ENCODE peak calls at places on chromosomes 2 and 18, in ten cellular contexts. Z is uterus, I is AG04450, E is thoracic aorta, L is lower lobe of right lung, O is cardiac fibroblast, D is colonic mucosa, X is NB4, F is Panc1, J is AG10803. U is an unnamed sample.

GRCh38 chr2:20544093-20544747 is 97.3 kb downstream of the RHOB start:
- DNase-seq in Z (no peak), I (no peak), E (no peak), L (no peak), O (no peak), D (no peak), X (no peak), F (no peak), J (no peak), U (no peak)

GRCh38 chr2:216702756-216703155 is 7.4 kb upstream of the IGFBP5 start:
- DNase-seq in Z (no peak), I (no peak), E (no peak), L (no peak), O (no peak), D (no peak), X (no peak), F (no peak), J (no peak), U (no peak)

GRCh38 chr2:71879509-71880184 is 268.0 kb downstream of the CYP26B1 start:
- DNase-seq in Z (no peak), I (no peak), E (no peak), L (no peak), O (no peak), D (no peak), X (no peak), F (no peak), J (no peak), U (no peak)

GRCh38 chr2:86297382-86298147 is 39.9 kb downstream of the REEP1 start:
- DNase-seq in Z (no peak), I (no peak), E (no peak), L (no peak), O (peak), D (peak), X (peak), F (no peak), J (no peak), U (no peak)

GRCh38 chr2:28054916-28055315 is 164.4 kb downstream of the BABAM2 start:
- DNase-seq in Z (no peak), I (no peak), E (no peak), L (no peak), O (peak), D (no peak), X (no peak), F (no peak), J (no peak), U (no peak)

GRCh38 chr2:170895023-170895759 is 33.9 kb upstream of the GORASP2 start:
- DNase-seq in Z (no peak), I (no peak), E (no peak), L (no peak), O (peak), D (no peak), X (no peak), F (no peak), J (peak), U (no peak)

GRCh38 chr2:98465456-98466201 is 21.0 kb downstream of the INPP4A start:
- DNase-seq in Z (peak), I (no peak), E (no peak), L (peak), O (peak), D (peak), X (peak), F (no peak), J (peak), U (peak)

GRCh38 chr18:73136134-73136533 is 268.3 kb upstream of the NETO1 start:
- DNase-seq in Z (no peak), I (no peak), E (no peak), L (no peak), O (peak), D (no peak), X (peak), F (no peak), J (peak), U (no peak)

GRCh38 chr18:67783215-67783946 is 266.9 kb upstream of the DSEL start:
- DNase-seq in Z (no peak), I (no peak), E (no peak), L (no peak), O (peak), D (no peak), X (peak), F (peak), J (peak), U (no peak)

GRCh38 chr18:6414723-6415362 is at the start of gene L3MBTL4:
- DNase-seq in Z (peak), I (no peak), E (no peak), L (peak), O (no peak), D (peak), X (no peak), F (no peak), J (no peak), U (peak)

GRCh38 chr2:42495234-42495581 is 1.4 kb upstream of the KCNG3 start:
- DNase-seq in Z (no peak), I (no peak), E (no peak), L (no peak), O (no peak), D (no peak), X (no peak), F (no peak), J (no peak), U (no peak)
- H3K4me3 ChIP-seq in Z (no peak), I (no peak), E (peak), L (no peak), O (no peak), D (peak), X (no peak), F (peak), J (no peak), U (no peak)

GRCh38 chr2:188383158-188383557 is 91.5 kb downstream of the GULP1 start:
- DNase-seq in Z (no peak), I (no peak), E (no peak), L (no peak), O (peak), D (no peak), X (no peak), F (no peak), J (no peak), U (no peak)
- H3K4me3 ChIP-seq in Z (peak), I (no peak), E (peak), L (peak), O (no peak), D (no peak), X (no peak), F (peak), J (no peak), U (no peak)

GRCh38 chr2:176518823-176519222 is 249.6 kb downstream of the MTX2 start:
- DNase-seq in Z (peak), I (no peak), E (no peak), L (no peak), O (no peak), D (no peak), X (no peak), F (no peak), J (no peak), U (no peak)

GRCh38 chr2:176527141-176527901 is 258.1 kb downstream of the MTX2 start:
- DNase-seq in Z (no peak), I (no peak), E (no peak), L (no peak), O (no peak), D (no peak), X (no peak), F (no peak), J (peak), U (no peak)

GRCh38 chr2:176522271-176522670 is 253.0 kb downstream of the MTX2 start:
- DNase-seq in Z (no peak), I (no peak), E (no peak), L (no peak), O (no peak), D (no peak), X (no peak), F (no peak), J (no peak), U (no peak)

GRCh38 chr2:176525058-176525457 is 255.8 kb downstream of the MTX2 start:
- DNase-seq in Z (no peak), I (no peak), E (no peak), L (no peak), O (no peak), D (no peak), X (no peak), F (no peak), J (no peak), U (no peak)

DNA sequence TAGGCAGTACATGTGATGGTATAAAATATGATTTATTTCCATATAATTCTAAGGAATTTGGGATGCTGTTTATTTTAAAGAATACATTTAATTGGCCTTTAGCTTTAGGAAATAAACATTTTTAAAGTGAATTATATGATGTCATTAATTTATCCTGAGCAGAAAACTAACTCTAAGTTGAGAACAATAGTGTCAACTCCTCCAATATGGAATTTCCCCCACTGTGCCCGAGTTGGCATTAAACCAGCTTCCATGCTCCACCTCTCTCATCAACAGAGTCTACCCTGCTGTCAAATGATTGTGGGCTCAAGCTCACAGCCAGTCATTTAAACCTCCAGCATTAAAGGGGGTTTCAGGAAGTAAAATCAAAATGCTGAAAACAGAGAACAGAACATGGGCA is 252.6 kb downstream of the MTX2 start:
- DNase-seq in Z (no peak), I (no peak), E (no peak), L (no peak), O (no peak), D (no peak), X (no peak), F (no peak), J (no peak), U (no peak)
- H3K4me3 ChIP-seq in Z (no peak), I (no peak), E (no peak), L (no peak), O (no peak), D (no peak), X (no peak), F (no peak), J (no peak), U (no peak)

GRCh38 chr18:36132756-36133155 is 3.1 kb downstream of the ELP2 start:
- DNase-seq in Z (no peak), I (no peak), E (no peak), L (no peak), O (no peak), D (no peak), X (no peak), F (no peak), J (no peak), U (no peak)

GRCh38 chr18:36139251-36139650 is 9.6 kb downstream of the ELP2 start:
- DNase-seq in Z (no peak), I (no peak), E (no peak), L (no peak), O (no peak), D (no peak), X (no peak), F (no peak), J (no peak), U (no peak)

GRCh38 chr18:36131692-36132483 is 2.2 kb downstream of the ELP2 start:
- DNase-seq in Z (no peak), I (no peak), E (no peak), L (no peak), O (no peak), D (no peak), X (no peak), F (no peak), J (no peak), U (no peak)

GRCh38 chr18:36130883-36131653 is 1.4 kb downstream of the ELP2 start:
- DNase-seq in Z (no peak), I (no peak), E (no peak), L (no peak), O (no peak), D (no peak), X (no peak), F (no peak), J (no peak), U (no peak)

GRCh38 chr18:36135264-36135663 is 5.6 kb downstream of the ELP2 start:
- DNase-seq in Z (no peak), I (no peak), E (no peak), L (no peak), O (no peak), D (no peak), X (no peak), F (no peak), J (no peak), U (no peak)
- H3K4me3 ChIP-seq in Z (no peak), I (no peak), E (no peak), L (no peak), O (no peak), D (no peak), X (no peak), F (no peak), J (no peak), U (no peak)

GRCh38 chr2:131035826-131036231 is 57.4 kb downstream of the FAM168B start:
- DNase-seq in Z (no peak), I (no peak), E (no peak), L (no peak), O (no peak), D (no peak), X (no peak), F (no peak), J (no peak), U (no peak)

GRCh38 chr2:131037398-131038257 is 55.6 kb downstream of the FAM168B start:
- DNase-seq in Z (no peak), I (no peak), E (no peak), L (no peak), O (no peak), D (no peak), X (no peak), F (no peak), J (no peak), U (no peak)

GRCh38 chr2:131035112-131035825 is 58.0 kb downstream of the FAM168B start:
- DNase-seq in Z (no peak), I (no peak), E (no peak), L (no peak), O (no peak), D (no peak), X (no peak), F (no peak), J (no peak), U (no peak)

GRCh38 chr2:131036696-131037397 is 56.4 kb downstream of the FAM168B start:
- DNase-seq in Z (no peak), I (no peak), E (no peak), L (no peak), O (no peak), D (no peak), X (no peak), F (no peak), J (no peak), U (no peak)

GRCh38 chr2:131036269-131036668 is 57.0 kb downstream of the FAM168B start:
- DNase-seq in Z (no peak), I (no peak), E (no peak), L (no peak), O (no peak), D (no peak), X (no peak), F (no peak), J (no peak), U (no peak)
- H3K4me3 ChIP-seq in Z (no peak), I (no peak), E (no peak), L (no peak), O (no peak), D (no peak), X (no peak), F (no peak), J (no peak), U (no peak)

DNA sequence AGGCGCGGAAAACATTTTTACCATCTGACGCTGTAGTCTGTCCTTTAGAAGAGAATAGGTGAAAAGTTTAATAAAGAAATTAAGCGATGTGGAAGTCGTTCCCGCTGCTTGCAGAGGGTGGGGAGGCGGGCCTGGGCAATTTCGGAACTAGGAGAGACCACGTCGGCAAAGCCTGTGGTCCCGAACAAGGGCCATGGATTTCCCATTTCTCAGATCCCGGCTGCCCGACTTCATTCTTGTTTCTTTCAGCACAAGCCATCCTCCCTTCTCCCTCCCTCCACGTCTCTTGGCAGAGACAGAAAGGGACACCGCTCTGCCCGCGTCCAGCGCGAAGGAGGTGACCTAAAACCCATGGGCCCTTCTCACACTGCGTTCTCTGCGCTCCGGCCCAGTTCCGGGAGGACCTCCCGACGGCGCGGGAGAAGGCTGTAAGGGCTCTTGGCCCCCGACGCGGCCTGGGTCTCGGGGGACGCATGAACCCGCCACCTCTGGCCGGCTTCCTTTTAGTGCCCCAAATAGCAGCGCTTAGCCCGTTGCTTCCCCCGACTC is 2.2 kb upstream of the BCL2L11 start:
- DNase-seq in Z (no peak), I (no peak), E (no peak), L (peak), O (no peak), D (peak), X (no peak), F (no peak), J (no peak), U (no peak)
- H3K4me3 ChIP-seq in Z (no peak), I (peak), E (peak), L (peak), O (peak), D (peak), X (peak), F (no peak), J (peak), U (no peak)

GRCh38 chr2:240597054-240597418 is 10.5 kb downstream of the CAPN10 start:
- DNase-seq in Z (peak), I (no peak), E (no peak), L (peak), O (no peak), D (no peak), X (no peak), F (no peak), J (no peak), U (no peak)

GRCh38 chr2:240596491-240596931 is 10.0 kb downstream of the CAPN10 start:
- DNase-seq in Z (no peak), I (no peak), E (peak), L (peak), O (no peak), D (no peak), X (no peak), F (no peak), J (no peak), U (no peak)

GRCh38 chr2:240595381-240596079 is 9.0 kb downstream of the CAPN10 start:
- DNase-seq in Z (peak), I (no peak), E (no peak), L (peak), O (peak), D (peak), X (peak), F (no peak), J (no peak), U (no peak)

GRCh38 chr2:240594511-240595380 is 8.2 kb downstream of the CAPN10 start:
- DNase-seq in Z (peak), I (no peak), E (no peak), L (peak), O (no peak), D (no peak), X (no peak), F (no peak), J (no peak), U (no peak)

DNA sequence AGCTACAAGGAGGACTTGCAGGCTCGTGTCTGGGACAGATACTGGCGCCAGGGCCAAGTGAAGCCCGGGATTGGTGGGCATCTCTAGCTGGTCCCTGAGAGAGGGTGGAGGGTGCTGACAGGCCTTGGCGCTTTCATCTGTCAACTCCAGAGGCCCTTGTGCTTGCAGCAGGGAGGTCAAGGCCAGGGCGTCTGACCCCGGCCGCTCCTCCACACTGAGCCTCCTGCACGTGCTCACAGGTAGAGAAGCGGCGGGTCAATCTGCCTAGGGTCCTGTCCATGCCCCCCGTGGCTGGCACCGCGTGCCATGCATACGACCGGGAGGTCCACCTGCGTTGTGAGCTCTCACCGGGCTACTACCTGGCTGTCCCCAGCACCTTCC is 9.5 kb downstream of the CAPN10 start:
- DNase-seq in Z (peak), I (no peak), E (no peak), L (peak), O (no peak), D (no peak), X (no peak), F (no peak), J (no peak), U (no peak)
- H3K4me3 ChIP-seq in Z (no peak), I (no peak), E (peak), L (no peak), O (no peak), D (no peak), X (no peak), F (no peak), J (no peak), U (no peak)

GRCh38 chr2:45494275-45494977 is 116.6 kb downstream of the SRBD1 start:
- DNase-seq in Z (no peak), I (peak), E (no peak), L (no peak), O (peak), D (peak), X (peak), F (peak), J (peak), U (peak)

GRCh38 chr2:45498661-45499550 is 112.2 kb downstream of the SRBD1 start:
- DNase-seq in Z (no peak), I (no peak), E (no peak), L (no peak), O (no peak), D (no peak), X (no peak), F (no peak), J (no peak), U (no peak)

GRCh38 chr2:45494978-45495293 is 116.1 kb downstream of the SRBD1 start:
- DNase-seq in Z (no peak), I (no peak), E (no peak), L (no peak), O (no peak), D (no peak), X (no peak), F (no peak), J (no peak), U (no peak)

GRCh38 chr2:45496869-45497268 is 114.2 kb downstream of the SRBD1 start:
- DNase-seq in Z (no peak), I (no peak), E (no peak), L (no peak), O (no peak), D (no peak), X (no peak), F (no peak), J (no peak), U (no peak)

GRCh38 chr2:45497355-45497754 is 113.7 kb downstream of the SRBD1 start:
- DNase-seq in Z (no peak), I (no peak), E (no peak), L (no peak), O (peak), D (no peak), X (no peak), F (no peak), J (peak), U (peak)
- H3K4me3 ChIP-seq in Z (no peak), I (no peak), E (no peak), L (no peak), O (no peak), D (no peak), X (no peak), F (no peak), J (no peak), U (no peak)